ENCODE peak calls at places on chromosomes 13 and 19, in seven cellular contexts. One of them, this sample, is unnamed.

GRCh38 chr13:81874681-81875661 is 1534.0 kb upstream of the SPRY2 start:
- DNase-seq in CD8-positive, alpha-beta T cell: no peak
- DNase-seq in NT2/D1: peak
- DNase-seq in GM23248: no peak
- DNase-seq in AG04450: no peak
- DNase-seq in thyroid gland: no peak
- DNase-seq in PC-3: peak
- DNase-seq in this sample: no peak

GRCh38 chr13:57630661-57631606 is 610 bp upstream of the PCDH17 start:
- DNase-seq in CD8-positive, alpha-beta T cell: no peak
- DNase-seq in AG04450: no peak
- DNase-seq in PC-3: peak
- DNase-seq in NT2/D1: no peak
- DNase-seq in thyroid gland: no peak
- DNase-seq in GM23248: peak
- DNase-seq in this sample: no peak

GRCh38 chr19:30402790-30403189 is 30.6 kb downstream of the ZNF536 start:
- DNase-seq in AG04450: no peak
- DNase-seq in CD8-positive, alpha-beta T cell: no peak
- DNase-seq in GM23248: no peak
- DNase-seq in PC-3: no peak
- DNase-seq in NT2/D1: peak
- DNase-seq in thyroid gland: no peak
- DNase-seq in this sample: no peak

GRCh38 chr19:58372311-58373133 is 8.3 kb downstream of the ZNF837 start:
- DNase-seq in AG04450: no peak
- DNase-seq in NT2/D1: no peak
- DNase-seq in GM23248: peak
- DNase-seq in CD8-positive, alpha-beta T cell: no peak
- DNase-seq in thyroid gland: peak
- DNase-seq in PC-3: peak
- DNase-seq in this sample: no peak

GRCh38 chr13:32320528-32320927 is 5.2 kb downstream of the BRCA2 start:
- DNase-seq in thyroid gland: no peak
- DNase-seq in GM23248: no peak
- DNase-seq in CD8-positive, alpha-beta T cell: no peak
- DNase-seq in PC-3: peak
- DNase-seq in AG04450: no peak
- DNase-seq in NT2/D1: no peak
- DNase-seq in this sample: no peak

GRCh38 chr19:51323481-51323891 is 12.0 kb downstream of the IGLON5 start:
- DNase-seq in NT2/D1: no peak
- DNase-seq in CD8-positive, alpha-beta T cell: no peak
- DNase-seq in thyroid gland: no peak
- DNase-seq in PC-3: no peak
- DNase-seq in GM23248: no peak
- DNase-seq in AG04450: no peak
- DNase-seq in this sample: no peak

GRCh38 chr13:46288570-46289259 is 77.0 kb downstream of the LRRC63 start:
- DNase-seq in CD8-positive, alpha-beta T cell: no peak
- DNase-seq in PC-3: peak
- DNase-seq in AG04450: no peak
- DNase-seq in thyroid gland: no peak
- DNase-seq in GM23248: peak
- DNase-seq in NT2/D1: peak
- DNase-seq in this sample: no peak

GRCh38 chr13:99759163-99759552 is 212.4 kb downstream of the ZIC5 start:
- DNase-seq in CD8-positive, alpha-beta T cell: no peak
- DNase-seq in PC-3: no peak
- DNase-seq in GM23248: no peak
- DNase-seq in AG04450: no peak
- DNase-seq in thyroid gland: no peak
- DNase-seq in NT2/D1: no peak
- DNase-seq in this sample: no peak

GRCh38 chr13:43933378-43933777 is 53.7 kb downstream of the LACC1 start:
- DNase-seq in NT2/D1: no peak
- DNase-seq in AG04450: no peak
- DNase-seq in PC-3: no peak
- DNase-seq in GM23248: no peak
- DNase-seq in CD8-positive, alpha-beta T cell: no peak
- DNase-seq in thyroid gland: no peak
- DNase-seq in this sample: no peak

GRCh38 chr19:50383307-50383851 is 768 bp upstream of the POLD1 start:
- DNase-seq in GM23248: peak
- DNase-seq in NT2/D1: no peak
- DNase-seq in AG04450: no peak
- DNase-seq in CD8-positive, alpha-beta T cell: no peak
- DNase-seq in PC-3: no peak
- DNase-seq in thyroid gland: no peak
- DNase-seq in this sample: no peak

GRCh38 chr19:49492573-49493411 is 3.4 kb upstream of the RPS11 start:
- DNase-seq in thyroid gland: no peak
- DNase-seq in NT2/D1: no peak
- DNase-seq in GM23248: peak
- DNase-seq in AG04450: no peak
- DNase-seq in PC-3: peak
- DNase-seq in CD8-positive, alpha-beta T cell: no peak
- DNase-seq in this sample: no peak

GRCh38 chr13:80215368-80215767 is 125.6 kb downstream of the SPRY2 start:
- DNase-seq in NT2/D1: no peak
- DNase-seq in thyroid gland: peak
- DNase-seq in CD8-positive, alpha-beta T cell: no peak
- DNase-seq in AG04450: peak
- DNase-seq in PC-3: peak
- DNase-seq in GM23248: peak
- DNase-seq in this sample: no peak

GRCh38 chr19:45598267-45599011 is 3.6 kb downstream of the GPR4 start:
- DNase-seq in AG04450: no peak
- DNase-seq in GM23248: peak
- DNase-seq in PC-3: peak
- DNase-seq in NT2/D1: no peak
- DNase-seq in CD8-positive, alpha-beta T cell: no peak
- DNase-seq in thyroid gland: no peak
- DNase-seq in this sample: no peak

GRCh38 chr13:63198076-63198475 is 1782.4 kb upstream of the PCDH20 start:
- DNase-seq in NT2/D1: no peak
- DNase-seq in PC-3: no peak
- DNase-seq in AG04450: no peak
- DNase-seq in thyroid gland: peak
- DNase-seq in CD8-positive, alpha-beta T cell: no peak
- DNase-seq in GM23248: peak
- DNase-seq in this sample: no peak

GRCh38 chr19:39871362-39871761 is 25.2 kb upstream of the FBL start:
- DNase-seq in CD8-positive, alpha-beta T cell: no peak
- DNase-seq in GM23248: no peak
- DNase-seq in PC-3: no peak
- DNase-seq in thyroid gland: no peak
- DNase-seq in NT2/D1: no peak
- DNase-seq in AG04450: no peak
- DNase-seq in this sample: no peak

GRCh38 chr19:6501740-6502648 is at the start of gene TUBB4A:
- DNase-seq in GM23248: no peak
- DNase-seq in CD8-positive, alpha-beta T cell: peak
- DNase-seq in NT2/D1: no peak
- DNase-seq in AG04450: no peak
- DNase-seq in thyroid gland: no peak
- DNase-seq in PC-3: peak
- DNase-seq in this sample: no peak

GRCh38 chr13:19927117-19927734 is 31.3 kb upstream of the ZMYM2 start:
- DNase-seq in AG04450: no peak
- DNase-seq in NT2/D1: no peak
- DNase-seq in GM23248: peak
- DNase-seq in CD8-positive, alpha-beta T cell: no peak
- DNase-seq in thyroid gland: no peak
- DNase-seq in PC-3: peak
- DNase-seq in this sample: peak

GRCh38 chr13:45447050-45447661 is 17.6 kb upstream of the COG3 start:
- DNase-seq in AG04450: no peak
- DNase-seq in thyroid gland: no peak
- DNase-seq in GM23248: no peak
- DNase-seq in CD8-positive, alpha-beta T cell: no peak
- DNase-seq in NT2/D1: peak
- DNase-seq in PC-3: no peak
- DNase-seq in this sample: no peak

GRCh38 chr13:27918918-27919255 is 913 bp upstream of the PDX1 start:
- DNase-seq in GM23248: no peak
- DNase-seq in NT2/D1: no peak
- DNase-seq in AG04450: no peak
- DNase-seq in PC-3: no peak
- DNase-seq in thyroid gland: no peak
- DNase-seq in CD8-positive, alpha-beta T cell: no peak
- DNase-seq in this sample: no peak

GRCh38 chr13:27917121-27917947 is 2.5 kb upstream of the PDX1 start:
- DNase-seq in thyroid gland: no peak
- DNase-seq in CD8-positive, alpha-beta T cell: no peak
- DNase-seq in PC-3: no peak
- DNase-seq in AG04450: no peak
- DNase-seq in NT2/D1: no peak
- DNase-seq in GM23248: no peak
- DNase-seq in this sample: no peak

GRCh38 chr13:27919299-27919933 is 384 bp upstream of the PDX1 start:
- DNase-seq in AG04450: no peak
- DNase-seq in thyroid gland: no peak
- DNase-seq in GM23248: no peak
- DNase-seq in NT2/D1: no peak
- DNase-seq in PC-3: no peak
- DNase-seq in CD8-positive, alpha-beta T cell: no peak
- DNase-seq in this sample: no peak

GRCh38 chr13:27919934-27920676 is at the start of gene PDX1:
- DNase-seq in NT2/D1: no peak
- DNase-seq in thyroid gland: peak
- DNase-seq in AG04450: no peak
- DNase-seq in CD8-positive, alpha-beta T cell: no peak
- DNase-seq in PC-3: peak
- DNase-seq in GM23248: peak
- DNase-seq in this sample: no peak

DNA sequence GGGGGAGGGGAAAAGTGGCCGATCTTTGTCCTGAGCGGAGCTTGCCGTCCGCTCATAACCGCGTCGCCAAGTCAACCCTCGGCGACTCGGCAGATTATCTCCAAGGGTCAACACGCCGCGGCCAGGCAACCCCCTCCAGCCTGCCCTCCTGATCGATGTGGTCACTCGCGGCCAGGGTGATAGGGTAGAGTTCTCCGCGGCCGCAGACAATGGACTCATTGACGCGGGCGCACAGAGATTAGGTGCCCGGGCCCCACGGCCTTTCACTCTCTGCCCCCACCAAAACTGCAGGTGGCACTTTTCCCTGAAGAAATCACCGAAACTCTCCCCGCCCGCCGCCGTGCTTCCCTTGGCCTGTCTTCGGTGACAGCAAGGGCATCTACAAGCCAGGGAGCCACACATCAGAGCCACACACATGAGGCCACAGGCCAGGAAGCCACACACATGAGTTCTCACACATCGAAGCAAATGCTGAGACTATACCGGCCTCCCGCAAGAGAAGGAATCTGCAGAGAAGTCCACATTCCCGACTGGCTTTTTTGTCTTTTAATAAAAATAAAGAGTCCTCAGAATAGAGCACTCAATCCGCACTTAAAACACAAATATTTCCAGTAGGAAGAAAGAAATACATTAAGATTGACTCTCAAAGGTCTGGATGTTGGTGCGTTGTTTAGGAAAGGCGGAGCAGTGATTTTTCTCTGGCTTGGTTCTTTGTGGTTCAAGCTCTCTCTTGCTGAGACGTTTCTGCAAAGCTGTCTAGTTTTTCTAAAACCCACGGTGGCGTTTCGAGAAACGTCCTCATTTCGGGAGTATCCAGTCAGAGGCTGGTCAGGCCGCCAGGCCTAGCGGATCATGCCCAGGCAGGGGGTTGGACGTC is 1.5 kb upstream of the PDX1 start:
- DNase-seq in GM23248: no peak
- DNase-seq in PC-3: no peak
- DNase-seq in CD8-positive, alpha-beta T cell: no peak
- DNase-seq in NT2/D1: no peak
- DNase-seq in thyroid gland: no peak
- DNase-seq in AG04450: no peak
- DNase-seq in this sample: no peak
- H3K4me3 ChIP-seq in GM23248: no peak
- H3K4me3 ChIP-seq in PC-3: no peak
- H3K4me3 ChIP-seq in CD8-positive, alpha-beta T cell: no peak
- H3K4me3 ChIP-seq in NT2/D1: no peak
- H3K4me3 ChIP-seq in thyroid gland: no peak
- H3K4me3 ChIP-seq in AG04450: no peak
- H3K4me3 ChIP-seq in this sample: no peak

GRCh38 chr19:47779524-47780214 is 1.2 kb downstream of the SELENOW start:
- DNase-seq in NT2/D1: no peak
- DNase-seq in thyroid gland: peak
- DNase-seq in CD8-positive, alpha-beta T cell: no peak
- DNase-seq in GM23248: peak
- DNase-seq in AG04450: no peak
- DNase-seq in PC-3: no peak
- DNase-seq in this sample: no peak
- H3K4me3 ChIP-seq in NT2/D1: peak
- H3K4me3 ChIP-seq in thyroid gland: peak
- H3K4me3 ChIP-seq in CD8-positive, alpha-beta T cell: peak
- H3K4me3 ChIP-seq in GM23248: peak
- H3K4me3 ChIP-seq in AG04450: peak
- H3K4me3 ChIP-seq in PC-3: peak
- H3K4me3 ChIP-seq in this sample: peak

DNA sequence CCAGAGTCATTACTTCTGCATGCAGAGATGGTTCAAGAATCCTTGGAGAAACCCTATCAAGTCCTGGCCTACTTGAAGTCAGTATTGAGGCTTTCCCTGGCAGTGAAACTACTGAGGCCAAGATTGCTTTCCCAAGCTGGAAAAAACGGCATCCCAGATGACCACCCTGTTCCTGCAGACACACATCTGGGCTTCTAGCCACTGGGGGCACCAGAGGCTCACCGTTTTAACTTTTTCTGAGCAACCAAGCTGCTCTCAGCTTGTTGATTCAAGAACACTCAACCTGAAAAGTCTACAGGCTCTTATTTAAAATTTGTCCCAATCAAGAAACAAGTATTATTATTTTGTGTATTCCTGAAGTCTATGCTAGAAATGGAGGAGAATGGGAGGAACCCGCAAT is 66.6 kb downstream of the SPRYD7 start:
- DNase-seq in PC-3: peak
- DNase-seq in NT2/D1: peak
- DNase-seq in GM23248: peak
- DNase-seq in CD8-positive, alpha-beta T cell: no peak
- DNase-seq in thyroid gland: peak
- DNase-seq in AG04450: no peak
- DNase-seq in this sample: no peak
- H3K4me3 ChIP-seq in PC-3: no peak
- H3K4me3 ChIP-seq in NT2/D1: no peak
- H3K4me3 ChIP-seq in GM23248: no peak
- H3K4me3 ChIP-seq in CD8-positive, alpha-beta T cell: no peak
- H3K4me3 ChIP-seq in thyroid gland: no peak
- H3K4me3 ChIP-seq in AG04450: no peak
- H3K4me3 ChIP-seq in this sample: no peak

DNA sequence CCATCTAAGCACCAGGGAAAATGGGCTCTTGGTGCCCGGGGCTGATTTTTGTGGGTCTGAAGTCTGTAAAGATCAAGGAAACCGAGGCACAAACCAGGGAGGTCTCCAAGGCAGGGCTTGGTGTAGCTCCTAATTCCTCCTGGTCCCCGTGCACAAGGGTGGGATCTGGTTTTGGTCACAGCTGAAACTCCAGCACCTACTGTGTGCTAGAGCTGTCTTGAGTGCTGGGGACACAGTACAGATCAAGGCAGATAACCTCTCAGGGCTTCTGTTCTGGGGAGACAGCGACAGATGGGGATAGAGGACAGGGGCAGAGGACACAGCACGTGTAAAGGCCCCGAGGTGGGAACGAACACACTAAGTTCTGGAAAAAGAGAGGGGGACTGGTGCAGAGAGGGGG is 37.4 kb downstream of the PTPRS start:
- DNase-seq in PC-3: no peak
- DNase-seq in NT2/D1: no peak
- DNase-seq in CD8-positive, alpha-beta T cell: no peak
- DNase-seq in thyroid gland: no peak
- DNase-seq in GM23248: no peak
- DNase-seq in AG04450: no peak
- DNase-seq in this sample: no peak
- H3K4me3 ChIP-seq in PC-3: no peak
- H3K4me3 ChIP-seq in NT2/D1: no peak
- H3K4me3 ChIP-seq in CD8-positive, alpha-beta T cell: no peak
- H3K4me3 ChIP-seq in thyroid gland: no peak
- H3K4me3 ChIP-seq in GM23248: no peak
- H3K4me3 ChIP-seq in AG04450: no peak
- H3K4me3 ChIP-seq in this sample: no peak

This sample was measured in AG09309.